ENCODE peak calls at places on chromosome 10, in five cellular contexts. E is fibroblast of the aortic adventitia, A is cardiac muscle cell, R is AG09309, W is GM13977. C is an unnamed sample.

GRCh38 chr10:107616463-107617131 is 452.1 kb upstream of the SORCS1 start:
- DNase-seq in W (no peak), A (no peak), E (peak), R (peak), C (no peak)

GRCh38 chr10:12195281-12195602 is 449 bp downstream of the NUDT5 start:
- DNase-seq in A (peak), W (no peak), R (no peak), E (no peak), C (no peak)

GRCh38 chr10:52308251-52309031 is 5.6 kb upstream of the DKK1 start:
- DNase-seq in R (no peak), A (peak), E (peak), W (peak), C (peak)

GRCh38 chr10:104246981-104247380 is 7.7 kb upstream of the GSTO1 start:
- DNase-seq in E (peak), W (no peak), R (peak), A (no peak), C (no peak)

GRCh38 chr10:80498833-80499671 is 38.6 kb upstream of the SH2D4B start:
- DNase-seq in A (no peak), R (peak), E (peak), W (no peak), C (no peak)

GRCh38 chr10:77253037-77253436 is 384.6 kb downstream of the KCNMA1 start:
- DNase-seq in E (no peak), R (no peak), W (no peak), A (no peak), C (no peak)

GRCh38 chr10:133335238-133336122 is 1.2 kb downstream of the CALY start:
- DNase-seq in R (no peak), A (no peak), W (peak), E (peak), C (peak)

GRCh38 chr10:29845166-29845565 is 210.4 kb upstream of the SVIL start:
- DNase-seq in R (no peak), W (no peak), A (no peak), E (no peak), C (no peak)

GRCh38 chr10:43083764-43084163 is 6.9 kb downstream of the RET start:
- DNase-seq in A (no peak), W (no peak), E (no peak), R (no peak), C (no peak)

GRCh38 chr10:5876181-5876768 is 13.4 kb downstream of the ANKRD16 start:
- DNase-seq in E (peak), W (no peak), A (no peak), R (peak), C (no peak)

GRCh38 chr10:74637685-74638084 is 188.7 kb upstream of the KAT6B start:
- DNase-seq in W (no peak), R (no peak), A (no peak), E (no peak), C (no peak)

GRCh38 chr10:90635111-90635798 is 222.6 kb downstream of the HTR7 start:
- DNase-seq in E (peak), A (no peak), W (no peak), R (no peak), C (no peak)

GRCh38 chr10:97744405-97745035 is 7.6 kb downstream of the ZFYVE27 start:
- DNase-seq in E (no peak), A (peak), R (no peak), W (no peak), C (no peak)

GRCh38 chr10:113222207-113222606 is 272.2 kb downstream of the TCF7L2 start:
- DNase-seq in W (no peak), E (no peak), R (no peak), A (no peak), C (no peak)

GRCh38 chr10:100998991-100999741 is 442 bp upstream of the LZTS2 start:
- DNase-seq in W (peak), A (peak), R (peak), E (peak), C (peak)

GRCh38 chr10:34627331-34627730 is 187.8 kb downstream of the PARD3 start:
- DNase-seq in E (no peak), A (no peak), W (peak), R (no peak), C (no peak)

GRCh38 chr10:32004161-32004591 is 52.0 kb downstream of the KIF5B start:
- DNase-seq in R (no peak), W (no peak), E (no peak), A (peak), C (no peak)

GRCh38 chr10:11246752-11247467 is 229.2 kb downstream of the CELF2 start:
- DNase-seq in E (no peak), W (peak), R (no peak), A (no peak), C (peak)

GRCh38 chr10:85667638-85668233 is 698.9 kb downstream of the GRID1 start:
- DNase-seq in R (no peak), W (no peak), A (peak), E (no peak), C (no peak)
- TF ChIP-seq CTCF in R (no peak), W (no peak), A (no peak), E (no peak), C (no peak)

GRCh38 chr10:96414303-96414702 is 55.5 kb upstream of the OPALIN start:
- DNase-seq in R (no peak), E (no peak), A (no peak), W (no peak), C (no peak)

GRCh38 chr10:96410296-96410695 is 51.5 kb upstream of the OPALIN start:
- DNase-seq in R (no peak), W (no peak), A (no peak), E (no peak), C (no peak)

GRCh38 chr10:96415150-96415895 is 56.5 kb upstream of the OPALIN start:
- DNase-seq in E (no peak), W (no peak), R (no peak), A (no peak), C (no peak)

GRCh38 chr10:96415896-96416554 is 57.2 kb upstream of the OPALIN start:
- DNase-seq in R (no peak), W (no peak), A (no peak), E (no peak), C (no peak)

GRCh38 chr10:96413151-96413787 is 54.5 kb upstream of the OPALIN start:
- DNase-seq in R (no peak), A (no peak), W (no peak), E (no peak), C (no peak)
- TF ChIP-seq CTCF in R (peak), A (peak), W (no peak), E (no peak), C (no peak)

GRCh38 chr10:85317827-85318226 is 989.4 kb downstream of the CCSER2 start:
- DNase-seq in W (no peak), R (no peak), A (no peak), E (no peak), C (no peak)
- TF ChIP-seq CTCF in W (no peak), R (no peak), A (no peak), E (no peak), C (peak)

GRCh38 chr10:58393317-58393716 is 8.1 kb downstream of the TFAM start:
- DNase-seq in W (no peak), R (no peak), E (peak), A (no peak), C (no peak)
- TF ChIP-seq CTCF in W (no peak), R (no peak), E (no peak), A (no peak), C (no peak)

DNA sequence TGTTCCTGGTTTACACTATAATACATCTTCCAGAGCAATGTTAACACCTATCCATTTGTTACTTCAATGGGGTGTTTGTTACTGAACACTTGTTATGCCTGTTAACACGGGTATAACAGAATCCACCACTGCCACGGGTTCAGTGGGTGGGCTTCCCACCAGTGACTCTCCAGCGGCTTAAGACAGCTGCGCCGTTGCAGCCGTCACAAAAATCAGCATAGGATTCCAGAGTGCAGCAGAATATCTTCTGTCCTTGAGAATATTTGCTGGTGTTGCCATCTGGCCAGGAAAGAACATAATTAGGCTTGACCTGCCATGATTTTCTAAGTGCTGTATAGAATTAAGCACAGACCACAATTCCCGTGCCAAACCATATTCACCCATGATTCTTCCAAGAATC is 95.2 kb downstream of the FRMD4A start:
- DNase-seq in E (no peak), A (no peak), R (no peak), W (no peak), C (no peak)
- TF ChIP-seq CTCF in E (no peak), A (no peak), R (no peak), W (no peak), C (no peak)

DNA sequence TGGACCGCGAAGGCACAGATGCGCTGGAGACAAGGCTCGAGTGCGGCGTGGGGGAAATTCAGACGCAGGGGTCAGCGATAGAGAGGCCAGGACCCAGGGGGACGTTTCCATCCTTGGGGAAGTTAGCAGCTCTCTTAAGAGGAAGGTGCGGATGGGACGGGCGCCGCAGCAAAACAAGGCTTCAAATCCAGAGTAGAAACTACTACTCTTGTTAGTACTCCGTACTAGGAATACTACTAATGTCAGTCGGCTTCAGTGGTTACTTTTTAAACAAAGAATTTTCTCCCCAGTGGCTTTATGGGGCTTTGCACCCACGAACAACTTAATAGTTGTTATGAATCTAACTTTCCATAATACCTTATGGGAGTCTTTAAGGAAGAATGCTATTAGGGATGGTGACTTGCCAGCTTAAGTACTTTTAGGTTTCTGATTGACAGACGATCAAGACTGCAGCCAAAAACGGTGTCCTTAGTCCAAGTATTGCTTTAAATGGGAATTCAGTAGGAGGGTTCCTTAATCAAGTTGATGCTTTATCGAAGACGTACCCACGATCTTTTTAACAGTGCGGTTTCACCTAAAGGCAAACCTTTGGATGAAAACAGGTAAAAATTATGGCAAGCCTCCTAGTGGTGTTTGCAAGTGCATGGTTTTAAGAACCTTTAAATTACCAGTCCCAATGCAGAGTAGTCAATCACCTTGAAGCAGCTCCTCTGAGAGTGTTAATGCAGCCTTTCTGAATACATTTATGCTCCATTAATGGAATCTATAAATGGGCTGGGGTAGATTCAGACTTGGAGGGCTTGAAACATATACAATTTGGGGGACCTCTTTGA is 868 bp upstream of the IDE start:
- DNase-seq in W (peak), R (no peak), A (no peak), E (peak), C (peak)
- TF ChIP-seq CTCF in W (peak), R (no peak), A (no peak), E (peak), C (peak)

C was measured in GM13976.